ENCODE peak calls at places on chromosomes 3 and 15, in six cellular contexts. N is fibroblast of mammary gland, Q is natural killer cell, H is GM20000, K is GM13976, Z is HFF-Myc. G is an unnamed sample.

GRCh38 chr3:152356870-152357276 is 88.1 kb downstream of the MBNL1 start:
- DNase-seq in N (no peak), Q (no peak), H (peak), K (no peak), Z (no peak), G (no peak)

GRCh38 chr15:94910166-94910565 is 678.8 kb downstream of the MCTP2 start:
- DNase-seq in N (no peak), Q (no peak), H (no peak), K (no peak), Z (no peak), G (no peak)

GRCh38 chr15:74317820-74318375 is 49.5 kb downstream of the CYP11A1 start:
- DNase-seq in N (peak), Q (no peak), H (no peak), K (no peak), Z (peak), G (peak)

GRCh38 chr3:194136519-194137313 is 768 bp downstream of the HES1 start:
- DNase-seq in N (peak), Q (peak), H (peak), K (no peak), Z (no peak), G (no peak)

GRCh38 chr3:128167646-128167972 is 14.3 kb downstream of the EEFSEC start:
- DNase-seq in N (no peak), Q (no peak), H (no peak), K (no peak), Z (no peak), G (no peak)

GRCh38 chr3:135473449-135473848 is 492.1 kb upstream of the PPP2R3A start:
- DNase-seq in N (no peak), Q (no peak), H (no peak), K (no peak), Z (no peak), G (no peak)

GRCh38 chr3:21326704-21327103 is 424.3 kb downstream of the ZNF385D start:
- DNase-seq in N (peak), Q (no peak), H (no peak), K (no peak), Z (no peak), G (peak)

GRCh38 chr3:14253983-14254382 is 75.4 kb downstream of the LSM3 start:
- DNase-seq in N (no peak), Q (no peak), H (no peak), K (no peak), Z (no peak), G (no peak)

GRCh38 chr15:60370804-60371700 is 26.7 kb downstream of the ANXA2 start:
- DNase-seq in N (peak), Q (no peak), H (no peak), K (no peak), Z (peak), G (peak)

GRCh38 chr15:35358824-35359223 is 187.1 kb downstream of the DPH6 start:
- DNase-seq in N (no peak), Q (no peak), H (no peak), K (no peak), Z (no peak), G (no peak)

GRCh38 chr3:37072892-37073291 is 79.6 kb downstream of the MLH1 start:
- DNase-seq in N (peak), Q (no peak), H (no peak), K (no peak), Z (peak), G (peak)

GRCh38 chr3:5891721-5892120 is 704.2 kb downstream of the EDEM1 start:
- DNase-seq in N (no peak), Q (no peak), H (no peak), K (no peak), Z (no peak), G (no peak)

GRCh38 chr15:63870403-63871209 is 36.9 kb upstream of the HERC1 start:
- DNase-seq in N (peak), Q (no peak), H (no peak), K (no peak), Z (peak), G (peak)

GRCh38 chr15:89654847-89655805 is at the start of gene KIF7:
- DNase-seq in N (peak), Q (no peak), H (peak), K (peak), Z (no peak), G (no peak)

GRCh38 chr15:45087513-45087912 is 26.5 kb downstream of the DUOX2 start:
- DNase-seq in N (no peak), Q (no peak), H (no peak), K (no peak), Z (no peak), G (no peak)

GRCh38 chr3:43867673-43868072 is 176.9 kb downstream of the ABHD5 start:
- DNase-seq in N (peak), Q (no peak), H (no peak), K (no peak), Z (no peak), G (no peak)

GRCh38 chr3:69865920-69866679 is 126.8 kb downstream of the MITF start:
- DNase-seq in N (no peak), Q (no peak), H (no peak), K (no peak), Z (no peak), G (no peak)

GRCh38 chr15:78035319-78035718 is 42.2 kb downstream of the TBC1D2B start:
- DNase-seq in N (no peak), Q (peak), H (no peak), K (no peak), Z (no peak), G (no peak)

GRCh38 chr3:127853681-127854080 is 31.4 kb upstream of the MGLL start:
- DNase-seq in N (no peak), Q (no peak), H (no peak), K (no peak), Z (no peak), G (no peak)

GRCh38 chr15:62454567-62455172 is 289.6 kb upstream of the C2CD4B start:
- DNase-seq in N (peak), Q (no peak), H (no peak), K (no peak), Z (no peak), G (no peak)

GRCh38 chr3:161600185-161600584 is 103.6 kb downstream of the OTOL1 start:
- DNase-seq in N (peak), Q (no peak), H (no peak), K (no peak), Z (peak), G (no peak)

GRCh38 chr15:45919806-45920205 is 285.0 kb downstream of the SQOR start:
- DNase-seq in N (peak), Q (no peak), H (no peak), K (no peak), Z (peak), G (no peak)

GRCh38 chr15:85386261-85386660 is 5.9 kb downstream of the AKAP13 start:
- DNase-seq in N (no peak), Q (no peak), H (no peak), K (no peak), Z (no peak), G (no peak)
- TF ChIP-seq CTCF in N (no peak), Q (no peak), H (no peak), K (no peak), Z (no peak), G (no peak)

GRCh38 chr3:32840086-32840841 is 22.5 kb downstream of the TRIM71 start:
- DNase-seq in N (no peak), Q (no peak), H (no peak), K (no peak), Z (no peak), G (no peak)
- TF ChIP-seq CTCF in N (no peak), Q (no peak), H (no peak), K (no peak), Z (no peak), G (no peak)

DNA sequence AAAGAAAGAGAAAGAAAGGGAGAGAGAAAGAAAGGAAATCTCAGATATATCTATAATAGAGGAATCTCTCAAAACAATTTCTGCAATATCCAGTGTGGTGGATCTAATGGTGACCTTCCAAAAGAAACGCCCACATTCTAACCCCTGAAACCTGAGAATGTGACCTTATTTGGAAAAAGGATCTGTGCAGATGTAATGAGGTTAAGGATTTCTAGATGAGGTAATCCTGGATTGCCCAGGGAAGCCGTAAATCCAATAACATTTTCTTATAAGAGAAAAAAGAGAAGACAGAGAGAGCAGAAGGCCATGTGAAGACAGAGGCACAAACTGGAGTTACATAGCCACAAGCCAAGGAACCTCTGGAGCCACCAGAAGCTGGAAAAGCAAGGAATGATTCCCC is 307.6 kb downstream of the ZBTB20 start:
- DNase-seq in N (peak), Q (no peak), H (no peak), K (no peak), Z (peak), G (no peak)
- TF ChIP-seq CTCF in N (no peak), Q (no peak), H (no peak), K (no peak), Z (no peak), G (no peak)

GRCh38 chr15:66850078-66850991 is 148.3 kb downstream of the SMAD6 start:
- DNase-seq in N (no peak), Q (no peak), H (no peak), K (no peak), Z (no peak), G (no peak)
- TF ChIP-seq CTCF in N (no peak), Q (no peak), H (no peak), K (no peak), Z (no peak), G (no peak)

GRCh38 chr3:113825090-113825489 is 13.5 kb upstream of the GRAMD1C start:
- DNase-seq in N (peak), Q (no peak), H (peak), K (peak), Z (no peak), G (no peak)
- TF ChIP-seq CTCF in N (peak), Q (no peak), H (no peak), K (no peak), Z (no peak), G (no peak)

GRCh38 chr3:2061360-2061759 is 37.3 kb upstream of the CNTN4 start:
- DNase-seq in N (no peak), Q (no peak), H (no peak), K (no peak), Z (no peak), G (no peak)
- TF ChIP-seq CTCF in N (no peak), Q (no peak), H (no peak), K (no peak), Z (no peak), G (no peak)